ENCODE peak calls at places on chromosomes 2 and 18, in nine cellular contexts. E is NCI-H2107, I is non-pigmented ciliary epithelial cell, Q is kidney tubule cell, M is PC-3, P is GM18507, G is endothelial cell, N is RPMI8226, K is GM23248. L is an unnamed sample.

GRCh38 chr18:27226556-27227075 is 41.5 kb upstream of the CHST9 start:
- DNase-seq in P (no peak), I (no peak), G (no peak), E (no peak), K (no peak), Q (no peak), M (peak; percentile 22), N (no peak), L (no peak)

GRCh38 chr2:192148620-192149321 is 46.0 kb downstream of the TMEFF2 start:
- DNase-seq in Q (no peak), E (no peak), K (peak; percentile 68), P (no peak), I (no peak), N (no peak), M (no peak), G (no peak), L (peak; percentile 49)

GRCh38 chr2:160657206-160657605 is 163.6 kb upstream of the RBMS1 start:
- DNase-seq in I (no peak), Q (no peak), N (no peak), E (no peak), P (no peak), K (peak; percentile 64), G (no peak), M (no peak), L (no peak)

GRCh38 chr18:24567199-24567598 is 106.8 kb downstream of the HRH4 start:
- DNase-seq in I (no peak), M (peak; percentile 31), K (peak; percentile 51), P (no peak), N (no peak), G (no peak), E (no peak), Q (peak; percentile 82), L (peak; percentile 50)

GRCh38 chr2:109158237-109158636 is 29.2 kb downstream of the SH3RF3 start:
- DNase-seq in Q (no peak), N (no peak), P (no peak), G (no peak), E (no peak), I (no peak), K (no peak), M (no peak), L (no peak)

GRCh38 chr18:45993441-45993840 is 26.3 kb upstream of the EPG5 start:
- DNase-seq in M (peak; percentile 73), P (no peak), K (peak; percentile 85), Q (peak; percentile 71), N (no peak), I (peak; percentile 84), G (no peak), E (no peak), L (peak; percentile 59)

GRCh38 chr2:112159454-112159921 is 21.3 kb downstream of the FBLN7 start:
- DNase-seq in Q (no peak), P (peak; percentile 33), G (no peak), I (no peak), N (no peak), K (no peak), M (no peak), E (no peak), L (no peak)

GRCh38 chr2:171210864-171211431 is 50.3 kb upstream of the TLK1 start:
- DNase-seq in M (peak; percentile 28), P (peak; percentile 5), N (peak; percentile 23), G (no peak), K (no peak), Q (no peak), E (no peak), I (no peak), L (no peak)

GRCh38 chr18:46174317-46175039 is 70.3 kb downstream of the HAUS1 start:
- DNase-seq in P (no peak), N (peak; percentile 73), K (peak; percentile 78), Q (peak; percentile 43), M (no peak), E (no peak), I (no peak), G (peak; percentile 56), L (no peak)

GRCh38 chr18:42373584-42373983 is 418.6 kb downstream of the PIK3C3 start:
- DNase-seq in G (no peak), E (no peak), M (no peak), P (no peak), I (no peak), K (no peak), N (no peak), Q (peak; percentile 6), L (peak; percentile 61)

GRCh38 chr2:135647836-135648579 is 93.6 kb upstream of the UBXN4 start:
- DNase-seq in Q (no peak), N (no peak), M (no peak), P (no peak), E (no peak), I (no peak), G (no peak), K (no peak), L (no peak)

GRCh38 chr2:105600949-105601708 is 143.6 kb upstream of the NCK2 start:
- DNase-seq in N (no peak), I (no peak), K (no peak), M (no peak), P (no peak), E (no peak), G (no peak), Q (no peak), L (no peak)